ENCODE peak calls at places on chromosomes 13 and 19, in four cellular contexts. B is tibial artery; F is kidney epithelial cell; C is CD4-positive, alpha-beta T cell. X is an unnamed sample.

GRCh38 chr19:54875506-54875905 is 1.5 kb downstream of the FCAR start:
- DNase-seq in B (no peak), F (no peak), C (no peak), X (no peak)

GRCh38 chr13:45403081-45403480 is 15.1 kb downstream of the SLC25A30 start:
- DNase-seq in B (no peak), F (no peak), C (no peak), X (no peak)

GRCh38 chr19:3783660-3784584 is 2.3 kb downstream of the MATK start:
- DNase-seq in B (no peak), F (no peak), C (no peak), X (no peak)

GRCh38 chr19:1357695-1358094 is 26.0 kb upstream of the NDUFS7 start:
- DNase-seq in B (no peak), F (no peak), C (no peak), X (no peak)

GRCh38 chr13:77465595-77466195 is 69.8 kb upstream of the SCEL start:
- DNase-seq in B (no peak), F (no peak), C (no peak), X (no peak)

GRCh38 chr19:38730731-38731589 is 13.3 kb downstream of the CAPN12 start:
- DNase-seq in B (peak), F (no peak), C (no peak), X (peak)

GRCh38 chr13:93824286-93824685 is 597.7 kb downstream of the GPC6 start:
- DNase-seq in B (no peak), F (no peak), C (no peak), X (no peak)

GRCh38 chr19:41720103-41720502 is 11.7 kb downstream of the CEACAM5 start:
- DNase-seq in B (no peak), F (no peak), C (no peak), X (no peak)

GRCh38 chr13:96294930-96295657 is 205.2 kb downstream of the HS6ST3 start:
- DNase-seq in B (no peak), F (no peak), C (no peak), X (no peak)

GRCh38 chr13:44015808-44016207 is 136.1 kb downstream of the LACC1 start:
- DNase-seq in B (no peak), F (no peak), C (no peak), X (no peak)

GRCh38 chr13:114109646-114110045 is 22.8 kb downstream of the RASA3 start:
- DNase-seq in B (peak), F (no peak), C (no peak), X (no peak)

GRCh38 chr19:1513492-1514294 is 874 bp upstream of the ADAMTSL5 start:
- DNase-seq in B (no peak), F (no peak), C (peak), X (peak)

GRCh38 chr13:113875829-113876228 is 12.0 kb upstream of the GAS6 start:
- DNase-seq in B (no peak), F (no peak), C (no peak), X (no peak)

GRCh38 chr19:36775768-36776167 is 3.2 kb upstream of the ZNF850 start:
- DNase-seq in B (no peak), F (no peak), C (no peak), X (no peak)

GRCh38 chr13:71625694-71626093 is 241.3 kb downstream of the DACH1 start:
- DNase-seq in B (no peak), F (no peak), C (no peak), X (no peak)

GRCh38 chr13:90105276-90105675 is 1242.2 kb upstream of the MIR17HG start:
- DNase-seq in B (no peak), F (peak), C (no peak), X (no peak)

GRCh38 chr19:15437355-15438123 is 12.2 kb downstream of the WIZ start:
- DNase-seq in B (peak), F (no peak), C (no peak), X (no peak)

GRCh38 chr19:18761531-18762110 is 29.5 kb downstream of the COMP start:
- DNase-seq in B (no peak), F (no peak), C (no peak), X (no peak)

GRCh38 chr19:12665281-12665573 is 1.3 kb downstream of the MAN2B1 start:
- DNase-seq in B (peak), F (no peak), C (peak), X (peak)

GRCh38 chr13:76980075-76980718 is 11.7 kb upstream of the CLN5 start:
- DNase-seq in B (peak), F (no peak), C (peak), X (peak)

GRCh38 chr19:45103200-45103624 is 10.2 kb downstream of the PPP1R37 start:
- DNase-seq in B (no peak), F (no peak), C (peak), X (no peak)

GRCh38 chr13:20401958-20402856 is 123.5 kb downstream of the CRYL1 start:
- DNase-seq in B (no peak), F (no peak), C (no peak), X (no peak)

GRCh38 chr19:6030214-6030507 is 52.2 kb upstream of the RANBP3 start:
- DNase-seq in B (no peak), F (no peak), C (no peak), X (no peak)

GRCh38 chr19:12913871-12914690 is 5.0 kb downstream of the SYCE2 start:
- DNase-seq in B (no peak), F (no peak), C (peak), X (no peak)

GRCh38 chr13:76336889-76337844 is 549.0 kb downstream of the KCTD12 start:
- DNase-seq in B (no peak), F (no peak), C (no peak), X (no peak)

GRCh38 chr19:46803555-46803954 is 15.2 kb upstream of the SLC1A5 start:
- DNase-seq in B (no peak), F (no peak), C (no peak), X (no peak)

GRCh38 chr13:32824061-32824460 is 192.2 kb upstream of the KL start:
- DNase-seq in B (no peak), F (no peak), C (no peak), X (no peak)

GRCh38 chr13:100148422-100148821 is 59.5 kb downstream of the PCCA start:
- DNase-seq in B (no peak), F (no peak), C (no peak), X (no peak)

GRCh38 chr19:55146078-55146647 is 2.8 kb downstream of the TNNT1 start:
- DNase-seq in B (no peak), F (no peak), C (no peak), X (no peak)

GRCh38 chr13:107447591-107447990 is 767.7 kb downstream of the LIG4 start:
- DNase-seq in B (no peak), F (peak), C (no peak), X (no peak)

GRCh38 chr13:28467886-28468519 is 26.9 kb downstream of the FLT1 start:
- DNase-seq in B (no peak), F (no peak), C (no peak), X (peak)

DNA sequence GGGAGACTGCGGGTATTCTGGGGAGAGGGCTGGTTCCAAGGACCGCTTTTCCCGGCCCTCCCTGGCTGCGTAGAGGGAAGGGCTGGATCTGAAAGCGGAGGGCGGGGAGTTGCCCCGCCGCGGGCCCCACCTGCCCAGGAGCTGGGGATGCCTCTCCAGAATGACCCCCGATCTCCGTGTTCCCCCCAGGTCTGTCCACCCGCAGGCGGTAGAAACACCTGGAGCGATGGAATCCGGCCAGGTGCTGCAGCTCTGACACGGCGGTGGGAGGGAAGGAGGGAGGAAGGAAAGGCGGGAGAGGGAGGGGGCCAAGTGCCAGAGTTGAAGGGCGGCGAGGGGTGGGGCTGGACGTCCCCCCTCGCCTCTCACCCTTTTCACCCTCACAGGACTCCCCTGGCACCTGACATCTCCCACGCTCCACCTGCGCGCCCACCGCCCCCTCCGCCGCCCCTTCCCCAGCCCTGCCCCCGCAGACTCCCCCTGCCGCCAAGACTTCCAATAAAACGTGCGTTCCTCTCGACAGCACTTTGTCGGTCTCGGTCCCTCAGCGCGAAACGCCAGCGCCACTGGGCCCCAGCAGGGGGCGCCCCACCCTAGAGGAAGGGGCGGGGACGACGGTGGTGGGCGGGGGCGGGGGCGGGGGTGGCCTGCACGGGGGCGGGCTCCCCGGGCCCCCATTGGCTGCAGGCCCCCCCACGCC is 374 bp upstream of the FXYD7 start:
- DNase-seq in B (no peak), F (no peak), C (peak), X (peak)
- TF ChIP-seq CTCF in B (no peak), F (peak), C (peak), X (peak)

DNA sequence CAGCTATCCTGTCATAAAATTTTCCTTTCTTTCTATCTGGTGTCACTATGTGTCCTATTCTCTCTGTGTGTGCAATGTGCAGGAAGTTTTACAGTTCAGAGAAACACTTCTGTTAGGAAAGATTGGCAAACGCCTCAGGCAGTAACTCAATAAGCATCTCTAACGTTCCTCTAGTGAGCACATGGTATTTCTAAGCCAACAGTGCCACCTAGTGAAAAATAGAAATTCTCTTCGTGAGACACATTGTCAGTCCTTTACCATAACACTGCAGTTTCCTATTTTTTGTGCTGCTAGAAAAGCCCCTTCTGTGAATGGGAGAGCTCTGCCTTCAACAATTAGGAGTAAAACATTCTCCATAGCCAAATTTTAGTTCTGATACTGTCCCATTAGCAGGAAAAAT is 50.7 kb downstream of the ZNF723 start:
- DNase-seq in B (no peak), F (no peak), C (no peak), X (no peak)
- TF ChIP-seq CTCF in B (peak), F (no peak), C (no peak), X (no peak)

DNA sequence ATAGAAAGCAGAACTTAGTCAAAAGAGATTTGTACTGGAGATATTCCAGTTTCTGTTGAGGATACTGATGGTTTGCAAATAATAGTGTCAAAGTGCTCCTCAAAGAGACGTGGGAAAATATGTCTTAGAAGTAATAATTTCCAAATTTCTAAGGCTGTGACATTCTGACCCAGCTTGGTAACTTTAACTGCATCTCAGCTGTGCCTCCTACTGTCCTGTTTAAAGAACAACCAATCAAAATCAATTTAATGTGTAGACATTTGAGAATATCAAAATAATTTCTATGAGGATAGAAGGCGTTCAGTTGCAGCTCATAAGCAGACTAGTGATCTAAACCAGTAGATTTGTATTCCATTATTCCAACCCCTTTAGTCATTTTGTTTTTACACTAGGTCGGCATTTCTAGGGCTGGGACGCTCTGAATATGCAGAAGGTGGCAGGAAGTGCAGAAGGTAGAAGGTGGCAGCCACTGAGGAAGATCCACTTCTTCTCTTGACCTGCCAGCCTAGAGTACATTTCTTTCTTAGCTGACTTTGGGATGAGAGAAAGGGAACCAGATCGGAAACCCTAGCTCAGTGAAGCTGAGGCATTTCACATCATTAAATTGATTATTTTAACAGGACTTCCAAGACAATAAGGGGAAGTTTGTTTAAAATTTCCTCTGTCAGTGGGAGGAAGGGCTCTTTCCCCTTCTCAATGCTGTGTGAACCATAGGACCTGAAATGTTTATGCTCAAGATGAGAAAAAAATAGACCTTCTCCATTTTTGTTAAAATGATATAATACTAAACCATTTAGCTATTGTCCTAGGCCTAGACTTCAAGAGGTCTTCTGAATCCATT is 67.5 kb downstream of the COL4A1 start:
- DNase-seq in B (no peak), F (no peak), C (no peak), X (no peak)
- TF ChIP-seq CTCF in B (no peak), F (no peak), C (no peak), X (no peak)

DNA sequence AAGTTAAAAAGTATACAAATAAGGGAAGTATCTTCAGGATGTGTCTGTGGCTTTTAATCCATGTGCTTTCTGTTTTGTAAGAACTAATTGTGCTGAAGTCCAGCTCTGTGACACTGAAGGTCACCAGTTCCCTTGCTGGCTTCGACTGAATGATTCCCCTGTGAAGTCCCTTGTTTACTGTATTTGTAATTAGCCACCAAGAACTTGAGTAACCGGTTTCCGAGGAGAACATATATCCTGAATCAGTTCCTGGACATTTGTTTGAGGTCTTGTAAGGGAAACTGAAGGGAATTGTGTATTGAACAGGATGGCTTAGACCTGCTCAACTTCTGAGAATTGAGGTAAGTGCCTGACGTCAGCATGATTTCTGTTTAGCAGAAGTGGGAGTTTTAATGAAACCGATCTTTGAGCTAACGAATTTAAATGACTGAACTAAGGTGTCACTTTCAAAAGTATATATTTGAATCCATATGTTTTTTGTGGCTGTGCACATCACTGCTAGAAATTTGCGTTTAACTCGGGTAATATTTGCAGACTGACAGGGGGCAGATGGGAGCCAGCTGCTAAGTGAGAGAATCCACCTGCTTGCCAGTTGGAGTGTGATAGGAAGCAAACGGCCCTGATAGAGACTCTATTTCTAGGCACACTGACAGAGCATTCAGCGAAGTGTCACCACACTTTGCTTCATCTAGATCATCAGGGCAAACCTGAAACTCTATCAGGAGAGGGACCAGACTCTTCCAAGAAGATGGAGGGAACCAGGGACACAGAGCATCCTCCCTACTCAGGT is 530.0 kb downstream of the RFC3 start:
- DNase-seq in B (no peak), F (peak), C (no peak), X (no peak)
- TF ChIP-seq CTCF in B (no peak), F (no peak), C (no peak), X (no peak)

DNA sequence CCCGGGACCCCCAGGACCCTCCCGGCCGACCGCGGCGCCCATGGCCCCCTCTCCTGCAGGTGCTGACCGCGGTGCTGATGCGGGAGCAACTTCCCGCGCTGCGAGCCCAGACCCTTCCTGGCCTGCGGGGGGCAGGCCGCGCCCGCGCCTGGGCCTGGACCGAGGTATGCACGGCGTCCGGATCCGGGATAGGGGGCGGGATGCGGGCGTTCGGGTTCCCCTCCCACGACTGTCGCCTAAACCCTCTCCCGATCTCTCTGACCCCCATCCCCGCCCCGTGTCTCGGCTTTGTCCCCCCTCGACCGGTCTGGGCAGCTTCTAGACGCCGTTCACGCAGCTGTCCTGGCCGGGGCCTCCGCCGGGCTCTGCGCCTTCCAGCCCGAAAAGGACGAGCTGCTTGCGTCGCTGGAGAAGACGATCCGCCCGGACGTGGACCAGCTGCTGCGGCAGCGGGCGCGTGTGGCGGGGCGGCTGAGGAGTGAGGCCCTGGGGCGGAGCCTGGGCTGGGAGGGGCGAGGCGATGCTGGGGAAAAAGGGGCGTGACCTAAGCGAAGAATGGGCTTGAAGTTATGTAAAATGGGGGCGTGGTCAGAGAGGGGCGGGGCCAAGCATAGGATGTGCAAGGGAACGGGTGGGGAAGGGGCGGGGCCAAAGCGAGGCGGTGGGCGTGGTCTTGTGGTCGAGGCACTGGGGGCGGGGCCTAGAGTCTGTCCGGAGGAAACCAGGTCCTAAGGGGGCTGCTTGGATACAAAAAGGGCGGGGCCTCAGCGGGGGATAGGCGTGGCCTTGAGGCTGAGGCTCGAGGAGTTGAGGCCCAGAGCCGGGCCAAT is 15.9 kb upstream of the COLGALT1 start:
- DNase-seq in B (peak), F (peak), C (peak), X (peak)
- TF ChIP-seq CTCF in B (no peak), F (peak), C (peak), X (no peak)

GRCh38 chr13:111460548-111461444 is 140.4 kb downstream of the TEX29 start:
- DNase-seq in B (no peak), F (peak), C (no peak), X (no peak)
- TF ChIP-seq CTCF in B (peak), F (peak), C (no peak), X (no peak)